ENCODE peak calls at places on chromosomes 5 and 9, in five cellular contexts. J is GM12878, U is H1, G is HepG2, K is K562. S is an unnamed sample.

GRCh38 chr5:14781106-14781505 is 90.5 kb downstream of the ANKH start:
- DNase-seq in U (no peak), K (no peak), J (no peak), G (no peak), S (no peak)

GRCh38 chr5:55511010-55511409 is 23.8 kb downstream of the PLPP1 start:
- DNase-seq in U (no peak), K (no peak), G (no peak), J (no peak), S (no peak)

GRCh38 chr5:56200856-56201638 is 32.1 kb downstream of the ANKRD55 start:
- DNase-seq in G (peak), J (peak), K (peak), U (peak), S (peak)

GRCh38 chr5:148381906-148382305 is 1.9 kb upstream of the FBXO38 start:
- DNase-seq in G (peak), J (no peak), K (no peak), U (no peak), S (no peak)

GRCh38 chr9:31104249-31104648 is 1280.2 kb upstream of the ACO1 start:
- DNase-seq in J (no peak), G (no peak), K (no peak), U (no peak), S (no peak)

GRCh38 chr9:113876806-113877236 is 712 bp downstream of the ZNF618 start:
- DNase-seq in U (no peak), J (no peak), K (no peak), G (no peak), S (no peak)

GRCh38 chr5:170650850-170651249 is 132.7 kb upstream of the GABRP start:
- DNase-seq in K (no peak), G (no peak), U (no peak), J (no peak), S (no peak)

GRCh38 chr5:116900793-116901192 is 326.2 kb upstream of the SEMA6A start:
- DNase-seq in U (no peak), K (no peak), J (no peak), G (no peak), S (no peak)

GRCh38 chr9:9790216-9790872 is 822.5 kb downstream of the PTPRD start:
- DNase-seq in U (no peak), J (no peak), K (no peak), G (peak), S (peak)

GRCh38 chr5:135706893-135707292 is 127.6 kb upstream of the SLC25A48 start:
- DNase-seq in U (no peak), J (no peak), G (no peak), K (no peak), S (no peak)

GRCh38 chr5:68252678-68253520 is 37.3 kb downstream of the PIK3R1 start:
- DNase-seq in U (peak), K (peak), J (no peak), G (peak), S (peak)

GRCh38 chr5:166977916-166978434 is 1313.5 kb upstream of the WWC1 start:
- DNase-seq in K (no peak), U (no peak), G (no peak), J (no peak), S (no peak)

GRCh38 chr5:120062515-120062917 is 401.6 kb upstream of the PRR16 start:
- DNase-seq in G (no peak), K (no peak), J (no peak), U (no peak), S (no peak)

GRCh38 chr5:43643750-43644149 is 40.8 kb downstream of the NNT start:
- DNase-seq in J (no peak), U (no peak), G (no peak), K (no peak), S (no peak)

GRCh38 chr5:154421868-154422267 is 23.9 kb upstream of the SAP30L start:
- DNase-seq in U (no peak), G (peak), J (no peak), K (peak), S (peak)

GRCh38 chr5:74289238-74289637 is 351.3 kb downstream of the ENC1 start:
- DNase-seq in U (no peak), J (no peak), K (no peak), G (no peak), S (no peak)

GRCh38 chr5:177319913-177320588 is 8.4 kb upstream of the MXD3 start:
- DNase-seq in G (no peak), K (no peak), U (no peak), J (no peak), S (no peak)

GRCh38 chr5:31935702-31936347 is 238.3 kb downstream of the GOLPH3 start:
- DNase-seq in U (no peak), K (no peak), J (no peak), G (no peak), S (no peak)
- TF ChIP-seq KDM1A in U (no peak), K (no peak), J (no peak), G (no peak), S (no peak)

GRCh38 chr5:149957855-149958254 is 2.7 kb upstream of the SLC26A2 start:
- DNase-seq in U (no peak), K (no peak), G (peak), J (no peak), S (peak)
- TF ChIP-seq KDM1A in U (no peak), K (no peak), G (no peak), J (no peak), S (no peak)

DNA sequence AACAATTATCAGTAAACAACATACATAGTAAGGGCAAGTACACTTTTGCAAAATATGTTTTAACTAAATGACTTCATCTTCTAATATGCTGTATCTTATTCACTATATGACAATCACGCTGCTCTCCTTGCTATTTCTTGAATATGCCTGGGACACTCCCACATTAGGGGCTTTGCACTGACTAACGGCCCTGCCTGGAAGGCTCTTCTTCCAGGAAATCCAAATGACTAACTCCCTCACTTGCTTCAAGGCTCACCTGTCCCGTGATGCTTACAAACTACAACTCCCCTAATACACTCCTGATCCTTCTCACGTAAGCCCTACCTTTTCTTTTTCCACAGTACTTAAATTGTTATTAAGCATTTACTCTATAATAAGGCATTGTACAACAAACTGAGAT is 10.6 kb downstream of the ERP44 start:
- DNase-seq in G (no peak), U (no peak), J (no peak), K (peak), S (no peak)
- TF ChIP-seq KDM1A in G (no peak), U (no peak), J (no peak), K (no peak), S (no peak)

GRCh38 chr9:84866402-84866801 is 196.9 kb downstream of the NTRK2 start:
- DNase-seq in K (no peak), J (no peak), G (no peak), U (no peak), S (no peak)

GRCh38 chr9:84862786-84863185 is 193.3 kb downstream of the NTRK2 start:
- DNase-seq in K (no peak), U (peak), J (no peak), G (no peak), S (peak)

GRCh38 chr9:84863372-84863771 is 193.8 kb downstream of the NTRK2 start:
- DNase-seq in J (no peak), K (no peak), U (no peak), G (no peak), S (no peak)

GRCh38 chr9:84869091-84869490 is 199.6 kb downstream of the NTRK2 start:
- DNase-seq in U (no peak), J (no peak), G (no peak), K (no peak), S (no peak)

DNA sequence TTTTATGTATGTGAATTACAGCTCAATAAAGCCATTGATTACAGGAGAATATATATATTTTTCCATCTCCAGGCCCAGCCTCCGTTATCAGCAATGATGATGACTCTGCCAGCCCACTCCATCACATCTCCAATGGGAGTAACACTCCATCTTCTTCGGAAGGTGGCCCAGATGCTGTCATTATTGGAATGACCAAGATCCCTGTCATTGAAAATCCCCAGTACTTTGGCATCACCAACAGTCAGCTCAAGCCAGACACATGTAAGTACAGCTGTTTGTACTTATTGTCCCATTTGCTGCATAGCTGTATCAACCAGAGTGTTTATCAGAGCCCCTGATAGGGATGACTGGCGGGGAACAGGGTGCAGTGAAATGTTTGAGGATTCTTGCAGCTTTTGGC is 197.6 kb downstream of the NTRK2 start:
- DNase-seq in G (no peak), U (no peak), K (no peak), J (no peak), S (no peak)
- TF ChIP-seq KDM1A in G (no peak), U (no peak), K (no peak), J (no peak), S (no peak)

DNA sequence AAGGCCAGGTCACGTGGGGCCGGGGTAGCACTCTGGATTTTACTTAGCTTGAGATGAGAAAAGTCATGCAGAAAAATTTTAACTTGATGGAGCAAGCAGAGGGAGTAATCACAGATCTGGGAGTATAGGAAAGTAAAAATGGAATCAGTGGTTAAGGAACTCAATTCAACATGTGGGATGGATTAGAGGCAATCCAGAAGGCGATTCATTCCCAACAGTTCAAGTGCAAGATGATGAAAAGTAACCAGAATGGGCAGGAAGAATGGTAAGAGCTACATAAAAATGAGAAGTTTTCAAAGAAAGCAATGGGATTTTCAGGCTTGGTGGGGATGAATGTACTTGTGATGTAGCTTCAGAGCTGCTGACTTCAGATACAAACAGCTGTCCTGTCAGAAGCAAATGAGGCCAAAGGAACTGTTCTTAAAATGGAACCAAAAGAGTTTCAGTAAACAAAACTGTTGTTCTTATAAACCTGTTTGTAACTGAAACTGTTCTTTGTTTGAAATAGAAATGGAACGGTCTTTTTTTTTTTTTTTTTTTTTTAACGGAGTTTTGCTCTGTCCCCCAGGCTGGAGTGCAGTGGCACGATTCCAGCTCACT is 5.6 kb upstream of the SEC24A start:
- DNase-seq in G (no peak), U (no peak), J (peak), K (no peak), S (no peak)
- TF ChIP-seq KDM1A in G (no peak), U (no peak), J (no peak), K (no peak), S (no peak)